ENCODE peak calls at places on chromosomes 7 and 10, in nine cellular contexts. One of them, this sample, is unnamed.

GRCh38 chr7:100435401-100436304 is 644 bp downstream of the PPP1R35 start:
- DNase-seq in psoas muscle: peak; percentile 30
- DNase-seq in SK-N-SH: peak; percentile 81
- DNase-seq in right lobe of liver: peak; percentile 76
- DNase-seq in RWPE2: no peak
- DNase-seq in Peyer's patch: peak; percentile 75
- DNase-seq in transverse colon: peak; percentile 64
- DNase-seq in PC-3: peak; percentile 37
- DNase-seq in GM06990: peak; percentile 68
- DNase-seq in this sample: no peak

GRCh38 chr7:15687645-15688025 is 1.2 kb upstream of the MEOX2 start:
- DNase-seq in PC-3: no peak
- DNase-seq in Peyer's patch: no peak
- DNase-seq in right lobe of liver: no peak
- DNase-seq in SK-N-SH: peak; percentile 19
- DNase-seq in RWPE2: no peak
- DNase-seq in psoas muscle: peak; percentile 34
- DNase-seq in GM06990: no peak
- DNase-seq in transverse colon: no peak
- DNase-seq in this sample: no peak

GRCh38 chr7:66099551-66100407 is 14.9 kb upstream of the CRCP start:
- DNase-seq in SK-N-SH: no peak
- DNase-seq in RWPE2: peak; percentile 84
- DNase-seq in PC-3: peak; percentile 89
- DNase-seq in transverse colon: peak; percentile 87
- DNase-seq in psoas muscle: peak; percentile 55
- DNase-seq in Peyer's patch: peak; percentile 85
- DNase-seq in right lobe of liver: peak; percentile 61
- DNase-seq in GM06990: no peak
- DNase-seq in this sample: peak; percentile 61

GRCh38 chr7:135382162-135382561 is 127.7 kb downstream of the CNOT4 start:
- DNase-seq in right lobe of liver: no peak
- DNase-seq in transverse colon: no peak
- DNase-seq in psoas muscle: no peak
- DNase-seq in GM06990: no peak
- DNase-seq in RWPE2: no peak
- DNase-seq in Peyer's patch: no peak
- DNase-seq in SK-N-SH: no peak
- DNase-seq in PC-3: no peak
- DNase-seq in this sample: no peak

GRCh38 chr7:148483941-148484340 is 106.6 kb upstream of the C7orf33 start:
- DNase-seq in GM06990: no peak
- DNase-seq in Peyer's patch: no peak
- DNase-seq in SK-N-SH: no peak
- DNase-seq in right lobe of liver: no peak
- DNase-seq in transverse colon: no peak
- DNase-seq in PC-3: no peak
- DNase-seq in psoas muscle: no peak
- DNase-seq in RWPE2: no peak
- DNase-seq in this sample: no peak

GRCh38 chr10:87878664-87879459 is 15.4 kb downstream of the PTEN start:
- DNase-seq in SK-N-SH: no peak
- DNase-seq in right lobe of liver: no peak
- DNase-seq in GM06990: no peak
- DNase-seq in psoas muscle: no peak
- DNase-seq in transverse colon: no peak
- DNase-seq in PC-3: no peak
- DNase-seq in Peyer's patch: no peak
- DNase-seq in RWPE2: no peak
- DNase-seq in this sample: no peak

GRCh38 chr7:3955751-3956696 is 655.0 kb downstream of the SDK1 start:
- DNase-seq in psoas muscle: no peak
- DNase-seq in RWPE2: no peak
- DNase-seq in Peyer's patch: no peak
- DNase-seq in PC-3: peak; percentile 58
- DNase-seq in GM06990: no peak
- DNase-seq in right lobe of liver: no peak
- DNase-seq in transverse colon: peak; percentile 14
- DNase-seq in SK-N-SH: no peak
- DNase-seq in this sample: no peak

GRCh38 chr7:18086165-18087030 is 58.8 kb upstream of the PRPS1L1 start:
- DNase-seq in PC-3: peak; percentile 36
- DNase-seq in SK-N-SH: peak; percentile 59
- DNase-seq in psoas muscle: peak; percentile 29
- DNase-seq in transverse colon: peak; percentile 12
- DNase-seq in RWPE2: no peak
- DNase-seq in right lobe of liver: no peak
- DNase-seq in Peyer's patch: no peak
- DNase-seq in GM06990: peak; percentile 17
- DNase-seq in this sample: no peak

GRCh38 chr10:69958232-69958902 is 94.3 kb upstream of the MACROH2A2 start:
- DNase-seq in Peyer's patch: no peak
- DNase-seq in SK-N-SH: peak; percentile 73
- DNase-seq in right lobe of liver: peak; percentile 36
- DNase-seq in RWPE2: no peak
- DNase-seq in GM06990: no peak
- DNase-seq in transverse colon: no peak
- DNase-seq in PC-3: peak; percentile 88
- DNase-seq in psoas muscle: no peak
- DNase-seq in this sample: no peak

GRCh38 chr7:120729300-120729699 is 128.6 kb downstream of the TSPAN12 start:
- DNase-seq in GM06990: no peak
- DNase-seq in transverse colon: peak; percentile 8
- DNase-seq in RWPE2: no peak
- DNase-seq in PC-3: no peak
- DNase-seq in Peyer's patch: no peak
- DNase-seq in right lobe of liver: no peak
- DNase-seq in psoas muscle: no peak
- DNase-seq in SK-N-SH: no peak
- DNase-seq in this sample: no peak

DNA sequence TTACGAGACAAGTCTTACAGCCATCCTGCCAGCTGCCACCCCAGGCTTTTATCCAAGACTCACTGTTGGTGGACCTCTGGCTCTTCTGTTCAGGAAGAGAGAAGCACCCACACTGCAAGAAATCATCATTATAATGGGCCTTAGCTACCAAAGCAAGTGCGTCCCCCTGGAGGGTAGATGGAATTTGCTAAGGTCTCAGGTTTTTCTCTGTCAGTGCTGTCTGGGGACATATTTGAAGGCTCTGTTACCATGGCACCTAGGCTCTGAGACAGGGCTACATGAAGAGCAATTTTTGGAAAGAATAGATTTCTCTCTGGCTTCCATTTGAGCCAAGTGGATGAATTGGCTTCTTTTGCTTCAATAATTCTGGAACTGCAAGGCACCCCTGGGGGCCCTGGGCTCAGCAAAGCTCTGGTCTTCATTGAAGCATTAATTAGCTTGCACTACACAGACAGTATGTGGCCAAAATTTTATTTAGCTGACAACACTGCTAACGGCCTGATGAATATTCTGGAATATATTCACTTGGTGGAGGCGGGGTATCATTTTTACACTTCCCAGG is 349.1 kb upstream of the GALNT17 start:
- DNase-seq in psoas muscle: no peak
- DNase-seq in SK-N-SH: no peak
- DNase-seq in right lobe of liver: no peak
- DNase-seq in RWPE2: no peak
- DNase-seq in Peyer's patch: no peak
- DNase-seq in transverse colon: no peak
- DNase-seq in GM06990: no peak
- DNase-seq in PC-3: no peak
- DNase-seq in this sample: no peak
- H3K36me3 ChIP-seq in psoas muscle: peaks cover 17% of the 10 kb centered on the region
- H3K36me3 ChIP-seq in SK-N-SH: peaks cover 87% of the 10 kb centered on the region
- H3K36me3 ChIP-seq in right lobe of liver: peaks cover 6% of the 10 kb centered on the region
- H3K36me3 ChIP-seq in RWPE2: no peaks in the 10 kb centered on the region
- H3K36me3 ChIP-seq in Peyer's patch: no peaks in the 10 kb centered on the region
- H3K36me3 ChIP-seq in transverse colon: peaks cover 43% of the 10 kb centered on the region
- H3K36me3 ChIP-seq in GM06990: peaks cover 29% of the 10 kb centered on the region
- H3K36me3 ChIP-seq in PC-3: no peaks in the 10 kb centered on the region
- H3K36me3 ChIP-seq in this sample: no peaks in the 10 kb centered on the region

GRCh38 chr7:70193514-70193913 is 595.2 kb downstream of the AUTS2 start:
- DNase-seq in SK-N-SH: peak; percentile 67
- DNase-seq in GM06990: no peak
- DNase-seq in RWPE2: no peak
- DNase-seq in right lobe of liver: no peak
- DNase-seq in PC-3: no peak
- DNase-seq in Peyer's patch: no peak
- DNase-seq in transverse colon: peak; percentile 11
- DNase-seq in psoas muscle: no peak
- DNase-seq in this sample: no peak
- TF ChIP-seq CTCF in SK-N-SH: peak; percentile 69
- TF ChIP-seq CTCF in GM06990: peak; percentile 22
- TF ChIP-seq CTCF in RWPE2: peak; percentile 47
- TF ChIP-seq CTCF in right lobe of liver: peak; percentile 52
- TF ChIP-seq CTCF in PC-3: no peak
- TF ChIP-seq CTCF in Peyer's patch: peak; percentile 43
- TF ChIP-seq CTCF in transverse colon: peak; percentile 31
- TF ChIP-seq CTCF in psoas muscle: peak; percentile 18
- TF ChIP-seq CTCF in this sample: no peak

GRCh38 chr7:156308976-156309620 is 331.5 kb upstream of the RNF32 start:
- DNase-seq in transverse colon: no peak
- DNase-seq in RWPE2: no peak
- DNase-seq in psoas muscle: no peak
- DNase-seq in SK-N-SH: no peak
- DNase-seq in right lobe of liver: no peak
- DNase-seq in GM06990: no peak
- DNase-seq in PC-3: no peak
- DNase-seq in Peyer's patch: no peak
- DNase-seq in this sample: no peak

DNA sequence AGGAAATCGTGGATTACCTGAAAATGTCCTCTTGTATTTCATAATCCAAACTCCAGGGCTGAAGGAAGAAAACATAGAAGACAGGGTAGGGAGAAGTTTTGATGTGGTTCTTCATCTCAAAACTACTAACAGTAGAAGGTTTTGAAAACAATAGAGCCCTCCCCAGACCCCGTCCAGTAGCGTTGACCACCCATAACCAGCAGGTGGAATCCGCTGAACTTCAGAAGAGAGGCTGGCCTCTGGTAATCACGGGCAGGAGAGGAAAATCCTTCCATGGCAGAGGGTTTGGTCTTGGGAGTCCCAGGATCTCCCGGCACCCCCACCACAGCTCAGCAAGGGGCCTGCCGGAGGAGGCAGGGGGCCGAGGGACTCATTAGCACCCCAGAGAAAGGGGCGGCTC is 333.4 kb upstream of the RNF32 start:
- DNase-seq in SK-N-SH: no peak
- DNase-seq in psoas muscle: no peak
- DNase-seq in right lobe of liver: no peak
- DNase-seq in transverse colon: no peak
- DNase-seq in PC-3: no peak
- DNase-seq in Peyer's patch: no peak
- DNase-seq in GM06990: no peak
- DNase-seq in RWPE2: no peak
- DNase-seq in this sample: no peak
- H3K36me3 ChIP-seq in SK-N-SH: no peaks in the 10 kb centered on the region
- H3K36me3 ChIP-seq in psoas muscle: no peaks in the 10 kb centered on the region
- H3K36me3 ChIP-seq in right lobe of liver: no peaks in the 10 kb centered on the region
- H3K36me3 ChIP-seq in transverse colon: no peaks in the 10 kb centered on the region
- H3K36me3 ChIP-seq in PC-3: no peaks in the 10 kb centered on the region
- H3K36me3 ChIP-seq in Peyer's patch: no peaks in the 10 kb centered on the region
- H3K36me3 ChIP-seq in GM06990: no peaks in the 10 kb centered on the region
- H3K36me3 ChIP-seq in RWPE2: no peaks in the 10 kb centered on the region
- H3K36me3 ChIP-seq in this sample: no peaks in the 10 kb centered on the region

DNA sequence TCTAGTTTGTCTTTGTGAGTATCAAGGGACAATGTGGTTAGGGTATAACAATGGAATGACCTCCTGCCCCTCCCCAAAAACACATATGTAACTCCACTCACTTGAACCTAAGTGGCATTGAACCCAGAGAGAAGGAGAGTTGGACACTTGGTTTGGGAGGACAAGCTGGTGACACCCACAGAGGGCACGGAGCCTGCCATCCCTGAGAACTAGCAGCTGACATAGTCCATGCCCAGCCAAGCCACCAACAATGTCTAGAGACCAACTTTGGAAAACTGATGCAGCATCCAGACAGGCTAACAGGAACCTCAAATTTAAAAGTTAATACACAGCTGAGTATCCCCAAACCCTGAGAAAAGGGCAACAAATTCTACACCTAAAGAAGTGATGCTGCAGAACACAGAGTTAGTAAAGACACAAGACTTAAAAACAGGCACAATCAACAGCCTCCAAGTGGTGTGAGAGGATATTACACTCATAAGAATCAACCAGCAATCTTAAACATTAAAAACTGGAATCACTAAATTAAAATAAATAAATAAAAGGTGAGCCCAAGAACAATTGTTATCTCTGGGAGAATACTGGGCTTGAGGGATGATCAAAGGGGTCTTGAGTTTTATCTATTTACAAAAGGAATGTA is 27.2 kb downstream of the NUDCD3 start:
- DNase-seq in RWPE2: no peak
- DNase-seq in PC-3: peak; percentile 22
- DNase-seq in psoas muscle: no peak
- DNase-seq in SK-N-SH: no peak
- DNase-seq in transverse colon: no peak
- DNase-seq in right lobe of liver: no peak
- DNase-seq in GM06990: no peak
- DNase-seq in Peyer's patch: no peak
- DNase-seq in this sample: no peak
- TF ChIP-seq CTCF in RWPE2: peak; percentile 29
- TF ChIP-seq CTCF in PC-3: peak; percentile 53
- TF ChIP-seq CTCF in psoas muscle: peak; percentile 28
- TF ChIP-seq CTCF in SK-N-SH: peak; percentile 56
- TF ChIP-seq CTCF in transverse colon: no peak
- TF ChIP-seq CTCF in right lobe of liver: peak; percentile 13
- TF ChIP-seq CTCF in GM06990: peak; percentile 29
- TF ChIP-seq CTCF in Peyer's patch: peak; percentile 28
- TF ChIP-seq CTCF in this sample: peak; percentile 19